ENCODE peak calls at places on chromosome 1, in nine cellular contexts. T is GM06990; U is pancreas; E is RCC 7860; A is IMR-90; M is stimulated activated CD4-positive, alpha-beta T cell treated with anti-CD3 and anti-CD28 coated beads, Interleukin-2, amount 100 ng/mL, for 48 hours; G is left cardiac atrium; P is endothelial cell; D is effector memory CD8-positive, alpha-beta T cell. V is an unnamed sample.

GRCh38 chr1:114118351-114118990 is 35.2 kb downstream of the SYT6 start:
- DNase-seq in T (no peak), U (no peak), E (no peak), A (no peak), M (no peak), G (no peak), P (peak), D (no peak), V (no peak)

GRCh38 chr1:184145083-184145482 is 93.6 kb downstream of the TSEN15 start:
- DNase-seq in T (no peak), U (no peak), E (no peak), A (no peak), M (no peak), G (no peak), P (no peak), D (no peak), V (no peak)

GRCh38 chr1:170790175-170790574 is 126.2 kb downstream of the PRRX1 start:
- DNase-seq in T (no peak), U (no peak), E (no peak), A (no peak), M (no peak), G (no peak), P (no peak), D (no peak), V (no peak)

GRCh38 chr1:229871078-229871676 is 195.9 kb upstream of the GALNT2 start:
- DNase-seq in T (no peak), U (no peak), E (no peak), A (no peak), M (no peak), G (no peak), P (no peak), D (no peak), V (no peak)

GRCh38 chr1:41639332-41639936 is 155.0 kb upstream of the EDN2 start:
- DNase-seq in T (no peak), U (no peak), E (peak), A (peak), M (peak), G (peak), P (no peak), D (no peak), V (no peak)

GRCh38 chr1:203116048-203116810 is 11.3 kb upstream of the ADORA1 start:
- DNase-seq in T (no peak), U (no peak), E (no peak), A (no peak), M (no peak), G (no peak), P (no peak), D (no peak), V (no peak)

GRCh38 chr1:230300322-230301301 is 125.5 kb downstream of the PGBD5 start:
- DNase-seq in T (no peak), U (peak), E (no peak), A (no peak), M (no peak), G (no peak), P (no peak), D (no peak), V (no peak)

GRCh38 chr1:5408401-5408800 is 583.8 kb downstream of the NPHP4 start:
- DNase-seq in T (no peak), U (no peak), E (no peak), A (no peak), M (no peak), G (no peak), P (no peak), D (no peak), V (no peak)

GRCh38 chr1:233217832-233218231 is 77.7 kb downstream of the PCNX2 start:
- DNase-seq in T (no peak), U (peak), E (no peak), A (no peak), M (no peak), G (no peak), P (no peak), D (no peak), V (no peak)

GRCh38 chr1:209662879-209663327 is 10.7 kb upstream of the LAMB3 start:
- DNase-seq in T (no peak), U (no peak), E (peak), A (no peak), M (no peak), G (no peak), P (no peak), D (no peak), V (no peak)

GRCh38 chr1:17436380-17437174 is 2.9 kb downstream of the RCC2 start:
- DNase-seq in T (no peak), U (no peak), E (no peak), A (no peak), M (no peak), G (peak), P (no peak), D (no peak), V (no peak)

GRCh38 chr1:22808846-22809501 is 98.3 kb downstream of the EPHB2 start:
- DNase-seq in T (no peak), U (no peak), E (peak), A (peak), M (no peak), G (peak), P (no peak), D (no peak), V (peak)

GRCh38 chr1:54377040-54377691 is 29.0 kb downstream of the SSBP3 start:
- DNase-seq in T (no peak), U (no peak), E (peak), A (peak), M (no peak), G (no peak), P (no peak), D (no peak), V (no peak)

GRCh38 chr1:199020904-199021303 is 382.1 kb downstream of the PTPRC start:
- DNase-seq in T (no peak), U (no peak), E (no peak), A (no peak), M (no peak), G (no peak), P (no peak), D (no peak), V (no peak)

GRCh38 chr1:165960881-165961280 is 133.5 kb downstream of the UCK2 start:
- DNase-seq in T (no peak), U (no peak), E (no peak), A (no peak), M (no peak), G (no peak), P (no peak), D (no peak), V (no peak)

GRCh38 chr1:212491454-212491853 is 58.7 kb downstream of the NENF start:
- DNase-seq in T (no peak), U (no peak), E (no peak), A (no peak), M (no peak), G (no peak), P (no peak), D (no peak), V (no peak)

GRCh38 chr1:15279576-15280230 is 32.7 kb downstream of the FHAD1 start:
- DNase-seq in T (no peak), U (no peak), E (no peak), A (no peak), M (no peak), G (no peak), P (no peak), D (no peak), V (no peak)

GRCh38 chr1:86696522-86696921 is 7.9 kb upstream of the SH3GLB1 start:
- DNase-seq in T (no peak), U (no peak), E (no peak), A (peak), M (no peak), G (no peak), P (no peak), D (no peak), V (no peak)

GRCh38 chr1:20233866-20234265 is 47.5 kb upstream of the PLA2G2C start:
- DNase-seq in T (no peak), U (no peak), E (no peak), A (no peak), M (no peak), G (no peak), P (no peak), D (no peak), V (no peak)

GRCh38 chr1:205811660-205812059 is 1.3 kb downstream of the SLC41A1 start:
- DNase-seq in T (no peak), U (peak), E (no peak), A (no peak), M (no peak), G (peak), P (no peak), D (no peak), V (peak)

GRCh38 chr1:42993631-42994121 is 35.0 kb upstream of the SLC2A1 start:
- DNase-seq in T (no peak), U (no peak), E (no peak), A (no peak), M (no peak), G (peak), P (no peak), D (no peak), V (no peak)

GRCh38 chr1:27602510-27603319 is 1.2 kb downstream of the AHDC1 start:
- DNase-seq in T (no peak), U (peak), E (no peak), A (peak), M (no peak), G (peak), P (peak), D (no peak), V (peak)

GRCh38 chr1:53572061-53572801 is 113.0 kb downstream of the DMRTB1 start:
- DNase-seq in T (no peak), U (peak), E (peak), A (peak), M (no peak), G (no peak), P (no peak), D (no peak), V (peak)

GRCh38 chr1:37734629-37735591 is 30.0 kb downstream of the EPHA10 start:
- DNase-seq in T (no peak), U (no peak), E (no peak), A (no peak), M (peak), G (no peak), P (no peak), D (no peak), V (no peak)

GRCh38 chr1:230361941-230362340 is 64.2 kb downstream of the PGBD5 start:
- DNase-seq in T (no peak), U (no peak), E (no peak), A (no peak), M (no peak), G (no peak), P (no peak), D (no peak), V (no peak)

GRCh38 chr1:228109962-228110488 is 926 bp upstream of the MRPL55 start:
- DNase-seq in T (no peak), U (no peak), E (no peak), A (peak), M (no peak), G (no peak), P (no peak), D (no peak), V (peak)

GRCh38 chr1:27772932-27773731 is at the start of gene STX12:
- DNase-seq in T (peak), U (peak), E (peak), A (peak), M (peak), G (peak), P (peak), D (peak), V (peak)

GRCh38 chr1:29736582-29737188 is 500.4 kb downstream of the PTPRU start:
- DNase-seq in T (no peak), U (no peak), E (peak), A (peak), M (peak), G (peak), P (peak), D (no peak), V (no peak)

GRCh38 chr1:227318852-227319607 is 738 bp upstream of the CDC42BPA start:
- DNase-seq in T (no peak), U (peak), E (peak), A (peak), M (no peak), G (peak), P (peak), D (peak), V (peak)

GRCh38 chr1:93636712-93637111 is 44.9 kb downstream of the BCAR3 start:
- DNase-seq in T (no peak), U (no peak), E (no peak), A (no peak), M (no peak), G (no peak), P (no peak), D (no peak), V (no peak)

GRCh38 chr1:220922951-220923350 is 43.7 kb downstream of the HLX start:
- DNase-seq in T (no peak), U (no peak), E (no peak), A (no peak), M (no peak), G (no peak), P (no peak), D (no peak), V (no peak)

GRCh38 chr1:245772739-245773138 is 618.0 kb downstream of the KIF26B start:
- DNase-seq in T (no peak), U (no peak), E (no peak), A (no peak), M (no peak), G (no peak), P (no peak), D (no peak), V (no peak)

V was measured in frontal cortex.